ENCODE peak calls at places on chromosomes 13 and 19, in nine cellular contexts. One of them, this sample, is unnamed.

GRCh38 chr19:30742539-30742938 is 370.4 kb downstream of the ZNF536 start:
- DNase-seq in transverse colon: no peak
- DNase-seq in K562: no peak
- DNase-seq in H1: no peak
- DNase-seq in prostate gland: no peak
- DNase-seq in sigmoid colon: no peak
- DNase-seq in upper lobe of left lung: no peak
- DNase-seq in esophagus muscularis mucosa: no peak
- DNase-seq in suprapubic skin: no peak
- DNase-seq in this sample: no peak

GRCh38 chr13:52447815-52448552 is 2.5 kb downstream of the VPS36 start:
- DNase-seq in transverse colon: no peak
- DNase-seq in K562: no peak
- DNase-seq in H1: no peak
- DNase-seq in prostate gland: no peak
- DNase-seq in sigmoid colon: no peak
- DNase-seq in upper lobe of left lung: no peak
- DNase-seq in esophagus muscularis mucosa: no peak
- DNase-seq in suprapubic skin: no peak
- DNase-seq in this sample: no peak

GRCh38 chr19:16640951-16641350 is 12.9 kb upstream of the MED26 start:
- DNase-seq in transverse colon: no peak
- DNase-seq in K562: no peak
- DNase-seq in H1: no peak
- DNase-seq in prostate gland: no peak
- DNase-seq in sigmoid colon: no peak
- DNase-seq in upper lobe of left lung: no peak
- DNase-seq in esophagus muscularis mucosa: no peak
- DNase-seq in suprapubic skin: no peak
- DNase-seq in this sample: no peak

GRCh38 chr19:23460656-23461055 is 65.4 kb upstream of the ZNF91 start:
- DNase-seq in transverse colon: no peak
- DNase-seq in K562: no peak
- DNase-seq in H1: no peak
- DNase-seq in prostate gland: no peak
- DNase-seq in sigmoid colon: no peak
- DNase-seq in upper lobe of left lung: no peak
- DNase-seq in esophagus muscularis mucosa: no peak
- DNase-seq in suprapubic skin: no peak
- DNase-seq in this sample: no peak

GRCh38 chr19:12139309-12139708 is 841 bp downstream of the ZNF20 start:
- DNase-seq in transverse colon: no peak
- DNase-seq in K562: no peak
- DNase-seq in H1: no peak
- DNase-seq in prostate gland: no peak
- DNase-seq in sigmoid colon: no peak
- DNase-seq in upper lobe of left lung: no peak
- DNase-seq in esophagus muscularis mucosa: no peak
- DNase-seq in suprapubic skin: no peak
- DNase-seq in this sample: no peak

GRCh38 chr19:45863840-45864628 is at the start of gene FOXA3:
- DNase-seq in transverse colon: peak
- DNase-seq in K562: peak
- DNase-seq in H1: peak
- DNase-seq in prostate gland: no peak
- DNase-seq in sigmoid colon: no peak
- DNase-seq in upper lobe of left lung: peak
- DNase-seq in esophagus muscularis mucosa: no peak
- DNase-seq in suprapubic skin: no peak
- DNase-seq in this sample: peak

GRCh38 chr19:29421186-29421525 is 104.6 kb upstream of the VSTM2B start:
- DNase-seq in transverse colon: no peak
- DNase-seq in K562: no peak
- DNase-seq in H1: no peak
- DNase-seq in prostate gland: no peak
- DNase-seq in sigmoid colon: no peak
- DNase-seq in upper lobe of left lung: no peak
- DNase-seq in esophagus muscularis mucosa: no peak
- DNase-seq in suprapubic skin: no peak
- DNase-seq in this sample: no peak

GRCh38 chr19:48476176-48476575 is 7.0 kb downstream of the CYTH2 start:
- DNase-seq in transverse colon: no peak
- DNase-seq in K562: no peak
- DNase-seq in H1: no peak
- DNase-seq in prostate gland: no peak
- DNase-seq in sigmoid colon: no peak
- DNase-seq in upper lobe of left lung: no peak
- DNase-seq in esophagus muscularis mucosa: no peak
- DNase-seq in suprapubic skin: no peak
- DNase-seq in this sample: no peak

GRCh38 chr13:49731766-49732165 is 40.5 kb upstream of the EBPL start:
- DNase-seq in transverse colon: no peak
- DNase-seq in K562: no peak
- DNase-seq in H1: no peak
- DNase-seq in prostate gland: no peak
- DNase-seq in sigmoid colon: no peak
- DNase-seq in upper lobe of left lung: no peak
- DNase-seq in esophagus muscularis mucosa: no peak
- DNase-seq in suprapubic skin: no peak
- DNase-seq in this sample: no peak

GRCh38 chr19:51361228-51361627 is 5.0 kb downstream of the ETFB start:
- DNase-seq in transverse colon: no peak
- DNase-seq in K562: no peak
- DNase-seq in H1: no peak
- DNase-seq in prostate gland: no peak
- DNase-seq in sigmoid colon: no peak
- DNase-seq in upper lobe of left lung: no peak
- DNase-seq in esophagus muscularis mucosa: no peak
- DNase-seq in suprapubic skin: no peak
- DNase-seq in this sample: no peak

GRCh38 chr13:41520699-41521630 is 63.6 kb downstream of the RGCC start:
- DNase-seq in transverse colon: no peak
- DNase-seq in K562: no peak
- DNase-seq in H1: no peak
- DNase-seq in prostate gland: no peak
- DNase-seq in sigmoid colon: no peak
- DNase-seq in upper lobe of left lung: no peak
- DNase-seq in esophagus muscularis mucosa: no peak
- DNase-seq in suprapubic skin: no peak
- DNase-seq in this sample: no peak

GRCh38 chr13:65584126-65584525 is 1646.0 kb downstream of the PCDH9 start:
- DNase-seq in transverse colon: no peak
- DNase-seq in K562: no peak
- DNase-seq in H1: no peak
- DNase-seq in prostate gland: no peak
- DNase-seq in sigmoid colon: no peak
- DNase-seq in upper lobe of left lung: no peak
- DNase-seq in esophagus muscularis mucosa: no peak
- DNase-seq in suprapubic skin: no peak
- DNase-seq in this sample: no peak

GRCh38 chr19:19146000-19146608 is 7.8 kb upstream of the TMEM161A start:
- DNase-seq in transverse colon: peak
- DNase-seq in K562: peak
- DNase-seq in H1: peak
- DNase-seq in prostate gland: peak
- DNase-seq in sigmoid colon: peak
- DNase-seq in upper lobe of left lung: peak
- DNase-seq in esophagus muscularis mucosa: peak
- DNase-seq in suprapubic skin: peak
- DNase-seq in this sample: peak

GRCh38 chr13:112873851-112874750 is 94.9 kb upstream of the MCF2L start:
- DNase-seq in transverse colon: peak
- DNase-seq in K562: peak
- DNase-seq in H1: peak
- DNase-seq in prostate gland: peak
- DNase-seq in sigmoid colon: peak
- DNase-seq in upper lobe of left lung: peak
- DNase-seq in esophagus muscularis mucosa: peak
- DNase-seq in suprapubic skin: peak
- DNase-seq in this sample: peak

GRCh38 chr19:20078696-20079095 is 896 bp downstream of the ZNF90 start:
- DNase-seq in transverse colon: peak
- DNase-seq in K562: no peak
- DNase-seq in H1: no peak
- DNase-seq in prostate gland: peak
- DNase-seq in sigmoid colon: peak
- DNase-seq in upper lobe of left lung: peak
- DNase-seq in esophagus muscularis mucosa: no peak
- DNase-seq in suprapubic skin: peak
- DNase-seq in this sample: no peak

GRCh38 chr19:17794731-17795494 is at the start of gene B3GNT3:
- DNase-seq in transverse colon: peak
- DNase-seq in K562: peak
- DNase-seq in H1: no peak
- DNase-seq in prostate gland: peak
- DNase-seq in sigmoid colon: no peak
- DNase-seq in upper lobe of left lung: peak
- DNase-seq in esophagus muscularis mucosa: no peak
- DNase-seq in suprapubic skin: no peak
- DNase-seq in this sample: peak
- TF ChIP-seq POLR2A in transverse colon: peak
- TF ChIP-seq POLR2A in K562: no peak
- TF ChIP-seq POLR2A in H1: no peak
- TF ChIP-seq POLR2A in prostate gland: peak
- TF ChIP-seq POLR2A in sigmoid colon: no peak
- TF ChIP-seq POLR2A in upper lobe of left lung: no peak
- TF ChIP-seq POLR2A in esophagus muscularis mucosa: no peak
- TF ChIP-seq POLR2A in suprapubic skin: no peak
- TF ChIP-seq POLR2A in this sample: peak

DNA sequence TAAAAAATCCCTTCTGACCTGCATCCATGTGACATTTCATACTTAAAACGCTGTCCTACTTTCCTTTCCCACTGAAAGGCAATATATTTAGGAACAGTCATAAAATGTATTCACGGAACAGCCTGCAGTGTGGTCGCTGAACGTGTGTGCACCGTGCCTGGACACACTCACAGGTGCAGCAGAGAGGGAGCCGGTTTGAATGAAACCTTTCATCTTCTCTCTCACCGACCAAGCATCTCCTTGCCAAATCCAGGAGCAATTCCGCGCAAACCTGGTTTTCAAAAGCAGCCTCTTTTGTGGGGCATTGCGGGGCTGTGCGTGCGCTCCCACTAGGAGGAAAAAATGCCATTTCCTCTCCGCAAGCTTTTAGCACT is 1.0 kb downstream of the DCLK1 start:
- DNase-seq in transverse colon: no peak
- DNase-seq in K562: no peak
- DNase-seq in H1: no peak
- DNase-seq in prostate gland: no peak
- DNase-seq in sigmoid colon: no peak
- DNase-seq in upper lobe of left lung: no peak
- DNase-seq in esophagus muscularis mucosa: no peak
- DNase-seq in suprapubic skin: no peak
- DNase-seq in this sample: no peak
- TF ChIP-seq POLR2AphosphoS5 in transverse colon: no peak
- TF ChIP-seq POLR2AphosphoS5 in K562: no peak
- TF ChIP-seq POLR2AphosphoS5 in H1: no peak
- TF ChIP-seq POLR2AphosphoS5 in prostate gland: no peak
- TF ChIP-seq POLR2AphosphoS5 in sigmoid colon: no peak
- TF ChIP-seq POLR2AphosphoS5 in upper lobe of left lung: no peak
- TF ChIP-seq POLR2AphosphoS5 in esophagus muscularis mucosa: no peak
- TF ChIP-seq POLR2AphosphoS5 in suprapubic skin: no peak
- TF ChIP-seq POLR2AphosphoS5 in this sample: no peak

DNA sequence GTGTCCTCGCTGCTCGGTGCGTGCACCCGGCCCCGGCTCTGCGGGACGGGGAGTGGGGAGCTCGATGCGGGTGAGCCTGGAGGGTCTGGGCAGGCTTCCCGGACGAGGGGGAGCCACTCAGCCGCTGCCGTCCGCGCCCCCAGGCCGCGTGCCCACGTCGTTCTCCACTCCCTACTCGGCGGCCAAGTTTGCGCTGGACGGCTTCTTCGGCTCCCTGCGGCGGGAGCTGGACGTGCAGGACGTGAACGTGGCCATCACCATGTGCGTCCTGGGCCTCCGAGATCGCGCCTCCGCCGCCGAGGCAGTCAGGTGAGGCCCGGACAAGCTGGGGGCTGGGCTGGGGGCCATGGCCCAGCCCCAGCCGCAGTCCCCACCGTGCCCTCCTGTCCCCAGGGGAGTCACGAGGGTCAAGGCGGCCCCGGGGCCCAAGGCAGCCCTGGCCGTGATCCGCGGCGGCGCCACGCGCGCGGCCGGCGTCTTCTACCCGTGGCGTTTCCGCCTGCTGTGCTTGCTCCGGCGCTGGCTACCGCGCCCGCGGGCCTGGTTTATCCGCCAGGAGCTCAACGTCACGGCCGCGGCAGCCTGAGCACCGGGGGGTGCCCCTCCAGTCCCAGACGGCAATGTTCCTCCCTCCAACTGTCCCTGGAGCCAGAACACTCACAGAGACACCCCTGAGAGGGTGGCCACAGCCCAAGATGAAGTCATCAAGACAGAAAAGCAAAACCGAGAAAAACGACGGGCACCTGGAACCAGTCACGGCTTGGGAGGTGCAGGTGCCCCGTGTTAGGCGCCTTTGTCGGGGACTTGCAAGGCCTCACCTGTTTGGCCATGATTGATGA is 2.5 kb upstream of the RPL36 start:
- DNase-seq in transverse colon: no peak
- DNase-seq in K562: no peak
- DNase-seq in H1: no peak
- DNase-seq in prostate gland: no peak
- DNase-seq in sigmoid colon: peak
- DNase-seq in upper lobe of left lung: no peak
- DNase-seq in esophagus muscularis mucosa: no peak
- DNase-seq in suprapubic skin: no peak
- DNase-seq in this sample: no peak
- TF ChIP-seq CTCF in transverse colon: no peak
- TF ChIP-seq CTCF in K562: no peak
- TF ChIP-seq CTCF in H1: no peak
- TF ChIP-seq CTCF in prostate gland: no peak
- TF ChIP-seq CTCF in sigmoid colon: peak
- TF ChIP-seq CTCF in upper lobe of left lung: no peak
- TF ChIP-seq CTCF in esophagus muscularis mucosa: no peak
- TF ChIP-seq CTCF in suprapubic skin: no peak
- TF ChIP-seq CTCF in this sample: no peak

DNA sequence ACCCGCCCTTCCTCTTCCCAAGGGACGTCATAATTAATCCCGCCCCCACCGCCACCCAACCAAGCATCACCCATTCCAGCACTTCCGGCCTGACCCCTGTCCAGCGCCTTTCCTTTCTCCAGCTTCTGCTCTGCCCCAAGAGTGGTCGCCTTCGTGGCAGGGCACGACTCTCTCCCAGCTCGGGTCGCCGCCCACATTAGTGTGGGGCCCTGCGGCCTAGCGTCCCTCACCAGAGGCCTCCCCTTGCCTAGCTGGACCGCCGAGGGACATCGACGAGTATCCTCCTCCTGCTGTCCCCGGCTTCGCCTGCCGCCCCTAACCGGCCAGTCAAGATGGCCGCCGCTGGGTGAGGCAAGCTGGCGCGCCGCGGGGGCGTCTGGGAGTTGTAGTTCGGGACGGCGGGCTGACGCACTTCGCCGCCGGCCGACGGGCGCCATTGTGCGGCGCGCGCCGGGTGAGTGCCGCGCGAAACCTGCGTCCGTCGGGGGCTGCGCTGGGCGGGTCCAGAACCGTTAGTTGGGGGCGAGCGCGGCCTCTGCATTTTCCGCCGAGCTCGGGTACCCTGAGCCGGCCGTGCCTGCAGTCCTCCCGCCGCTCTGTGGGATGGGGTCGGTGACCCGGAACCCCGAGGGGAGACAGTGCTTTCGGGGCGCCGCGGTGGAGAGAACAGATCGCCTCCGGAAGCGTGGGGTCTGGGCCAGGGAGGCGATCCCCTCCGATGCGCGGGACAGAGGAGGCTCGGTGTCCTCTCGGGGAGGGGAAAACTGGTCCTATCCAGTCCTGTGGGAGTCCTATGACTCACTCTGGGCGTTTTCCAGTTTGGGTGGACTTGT is at the start of gene ZNF274:
- DNase-seq in transverse colon: peak
- DNase-seq in K562: peak
- DNase-seq in H1: peak
- DNase-seq in prostate gland: peak
- DNase-seq in sigmoid colon: peak
- DNase-seq in upper lobe of left lung: peak
- DNase-seq in esophagus muscularis mucosa: peak
- DNase-seq in suprapubic skin: peak
- DNase-seq in this sample: peak
- TF ChIP-seq POLR2A in transverse colon: peak
- TF ChIP-seq POLR2A in K562: peak
- TF ChIP-seq POLR2A in H1: peak
- TF ChIP-seq POLR2A in prostate gland: peak
- TF ChIP-seq POLR2A in sigmoid colon: peak
- TF ChIP-seq POLR2A in upper lobe of left lung: peak
- TF ChIP-seq POLR2A in esophagus muscularis mucosa: peak
- TF ChIP-seq POLR2A in suprapubic skin: peak
- TF ChIP-seq POLR2A in this sample: no peak

This sample was measured in stomach.